ENCODE peak calls at places on chromosomes 13 and 19, in seven cellular contexts. W, A, D, T, V, X and L are unnamed samples.

GRCh38 chr13:66972659-66973058 is 257.5 kb downstream of the PCDH9 start:
- DNase-seq in W (no peak), A (no peak), D (peak), T (no peak), V (no peak), X (no peak), L (no peak)

GRCh38 chr13:76383671-76384461 is 502.3 kb downstream of the KCTD12 start:
- DNase-seq in W (peak), A (no peak), D (peak), T (no peak), V (no peak), X (no peak), L (no peak)

GRCh38 chr19:43534811-43535761 is 2.1 kb downstream of the ZNF575 start:
- DNase-seq in W (peak), A (peak), D (peak), T (no peak), V (peak), X (peak), L (no peak)

GRCh38 chr13:32938907-32939306 is 77.3 kb upstream of the KL start:
- DNase-seq in W (no peak), A (no peak), D (peak), T (no peak), V (no peak), X (no peak), L (no peak)

GRCh38 chr19:7348587-7349230 is at the start of gene ARHGEF18:
- DNase-seq in W (no peak), A (peak), D (no peak), T (no peak), V (no peak), X (no peak), L (no peak)

GRCh38 chr19:16588089-16588823 is 16.0 kb upstream of the SLC35E1 start:
- DNase-seq in W (no peak), A (peak), D (peak), T (no peak), V (peak), X (no peak), L (no peak)

GRCh38 chr13:75760182-75760981 is 124.3 kb downstream of the LMO7 start:
- DNase-seq in W (peak), A (no peak), D (peak), T (peak), V (no peak), X (no peak), L (no peak)

GRCh38 chr19:55460670-55461258 is 678 bp downstream of the ISOC2 start:
- DNase-seq in W (peak), A (peak), D (peak), T (no peak), V (peak), X (peak), L (no peak)

GRCh38 chr13:29654807-29655547 is 59.5 kb upstream of the SLC7A1 start:
- DNase-seq in W (no peak), A (no peak), D (peak), T (no peak), V (no peak), X (no peak), L (no peak)

GRCh38 chr19:2641332-2641698 is 61.2 kb downstream of the GNG7 start:
- DNase-seq in W (no peak), A (no peak), D (no peak), T (no peak), V (no peak), X (no peak), L (no peak)

DNA sequence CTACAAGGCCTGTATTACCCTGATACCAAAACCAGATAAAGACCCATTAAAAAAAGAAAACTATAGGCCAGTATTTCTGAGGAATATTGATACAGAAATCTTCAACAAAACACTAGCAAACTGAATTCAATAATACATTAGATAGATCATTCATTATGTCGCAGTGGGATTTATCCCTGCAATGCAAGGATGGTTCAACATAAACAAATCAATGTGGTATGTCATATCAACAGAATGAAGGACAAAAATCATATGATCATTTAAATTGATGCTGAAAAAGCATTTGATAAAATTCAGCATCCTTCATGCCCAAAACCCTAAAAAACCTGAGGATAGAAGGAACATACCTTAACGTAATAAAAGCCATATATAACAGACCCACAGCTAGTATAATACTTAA is 50.0 kb downstream of the RB1 start:
- DNase-seq in W (no peak), A (no peak), D (no peak), T (no peak), V (no peak), X (no peak), L (no peak)
- TF ChIP-seq POLR2A in W (no peak), A (no peak), D (no peak), T (no peak), V (no peak), X (no peak), L (no peak)

GRCh38 chr13:20994441-20994821 is 67.0 kb downstream of the LATS2 start:
- DNase-seq in W (no peak), A (no peak), D (no peak), T (no peak), V (no peak), X (no peak), L (no peak)

GRCh38 chr13:20993211-20993610 is 68.2 kb downstream of the LATS2 start:
- DNase-seq in W (no peak), A (no peak), D (no peak), T (no peak), V (no peak), X (no peak), L (no peak)

GRCh38 chr13:20991741-20992520 is 69.5 kb downstream of the LATS2 start:
- DNase-seq in W (no peak), A (no peak), D (no peak), T (no peak), V (no peak), X (no peak), L (no peak)

GRCh38 chr13:20995245-20995829 is 66.0 kb downstream of the LATS2 start:
- DNase-seq in W (no peak), A (no peak), D (no peak), T (no peak), V (no peak), X (no peak), L (no peak)

DNA sequence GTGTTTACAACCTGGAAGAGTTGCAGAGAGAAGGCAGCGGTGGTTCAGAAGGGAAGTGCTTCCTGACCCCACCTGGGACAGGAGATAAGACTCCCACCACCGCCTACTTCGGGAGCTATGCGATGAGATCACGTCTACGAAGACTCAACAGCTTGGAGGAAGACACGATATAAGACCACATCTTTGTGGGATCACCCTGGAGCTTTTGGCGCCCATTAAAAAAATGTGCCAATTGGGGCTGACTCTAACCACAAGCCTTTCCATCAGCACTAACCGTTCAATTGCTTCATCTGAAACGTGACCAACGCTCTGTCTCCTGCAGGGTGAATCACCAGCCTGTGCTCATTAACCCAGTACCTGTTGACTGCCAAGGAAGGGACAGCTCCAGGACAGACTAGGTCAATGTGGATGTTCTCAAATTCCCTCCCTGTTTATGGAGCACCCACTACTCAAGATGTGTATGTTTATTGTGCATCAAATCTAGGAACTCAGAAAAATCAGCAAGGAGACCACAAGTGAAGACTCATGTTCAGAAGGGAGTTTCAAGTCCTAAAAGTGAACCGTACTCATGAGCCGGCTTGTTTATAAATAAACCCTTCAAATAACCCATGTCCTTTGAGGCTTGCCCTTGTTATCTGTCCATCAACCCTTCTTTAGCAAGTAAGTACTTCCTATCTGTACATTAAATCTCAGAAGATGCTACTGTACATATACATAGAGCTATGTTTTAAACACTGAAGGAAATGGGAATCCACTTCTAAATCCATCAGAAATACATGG is 67.5 kb downstream of the LATS2 start:
- DNase-seq in W (no peak), A (no peak), D (peak), T (no peak), V (no peak), X (no peak), L (peak)
- TF ChIP-seq POLR2A in W (no peak), A (no peak), D (no peak), T (no peak), V (no peak), X (no peak), L (no peak)

GRCh38 chr19:57633832-57634131 is 814 bp downstream of the ZNF211 start:
- DNase-seq in W (no peak), A (no peak), D (no peak), T (no peak), V (no peak), X (no peak), L (no peak)

GRCh38 chr19:57637379-57637778 is 4.4 kb downstream of the ZNF211 start:
- DNase-seq in W (no peak), A (no peak), D (no peak), T (no peak), V (no peak), X (no peak), L (no peak)

DNA sequence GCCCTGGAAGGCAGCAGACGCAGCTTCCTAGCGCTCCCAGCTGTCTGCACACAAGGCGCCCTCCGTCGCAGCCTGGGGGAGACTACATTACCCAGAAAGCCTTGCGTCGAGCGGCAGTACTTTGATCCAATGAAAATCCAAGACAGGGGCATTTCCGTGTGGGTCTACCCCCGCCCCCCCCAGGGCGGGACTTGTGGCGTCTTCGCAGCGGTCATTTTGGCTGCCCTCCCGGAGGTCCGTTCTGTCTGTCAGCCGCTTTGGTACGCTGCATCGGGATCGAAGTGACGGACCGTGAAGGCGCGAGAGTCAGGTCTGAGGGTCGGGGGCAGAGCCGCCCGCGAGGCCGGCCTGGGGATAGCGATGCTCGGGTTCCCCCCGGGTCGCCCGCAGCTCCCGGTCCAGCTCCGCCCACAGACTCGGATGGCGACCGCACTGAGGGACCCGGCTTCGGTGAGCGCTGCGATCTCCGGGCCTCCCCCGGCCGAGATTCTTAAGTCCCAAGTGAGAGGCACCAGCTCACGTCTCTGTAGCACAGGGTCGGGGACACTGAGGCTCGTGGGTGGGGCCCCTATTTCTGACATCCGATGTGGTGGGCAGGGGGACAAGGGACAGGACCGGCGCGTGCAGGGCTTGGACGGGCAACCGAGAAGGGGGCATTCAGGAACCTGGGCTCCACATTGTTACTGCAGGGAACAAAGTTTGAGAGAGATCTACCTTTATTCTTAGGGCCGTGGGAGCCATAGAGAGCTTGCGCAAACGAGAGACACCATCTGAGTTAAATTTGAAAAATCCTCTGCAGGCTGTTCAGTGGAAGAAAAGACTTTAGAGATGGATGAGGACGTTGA is at the start of gene ZNF211:
- DNase-seq in W (peak), A (peak), D (peak), T (peak), V (peak), X (peak), L (peak)
- TF ChIP-seq POLR2A in W (peak), A (no peak), D (no peak), T (no peak), V (no peak), X (no peak), L (peak)

GRCh38 chr13:79936368-79937136 is 404.4 kb downstream of the SPRY2 start:
- DNase-seq in W (peak), A (no peak), D (peak), T (no peak), V (no peak), X (no peak), L (peak)
- TF ChIP-seq POLR2A in W (no peak), A (no peak), D (peak), T (no peak), V (no peak), X (no peak), L (no peak)

DNA sequence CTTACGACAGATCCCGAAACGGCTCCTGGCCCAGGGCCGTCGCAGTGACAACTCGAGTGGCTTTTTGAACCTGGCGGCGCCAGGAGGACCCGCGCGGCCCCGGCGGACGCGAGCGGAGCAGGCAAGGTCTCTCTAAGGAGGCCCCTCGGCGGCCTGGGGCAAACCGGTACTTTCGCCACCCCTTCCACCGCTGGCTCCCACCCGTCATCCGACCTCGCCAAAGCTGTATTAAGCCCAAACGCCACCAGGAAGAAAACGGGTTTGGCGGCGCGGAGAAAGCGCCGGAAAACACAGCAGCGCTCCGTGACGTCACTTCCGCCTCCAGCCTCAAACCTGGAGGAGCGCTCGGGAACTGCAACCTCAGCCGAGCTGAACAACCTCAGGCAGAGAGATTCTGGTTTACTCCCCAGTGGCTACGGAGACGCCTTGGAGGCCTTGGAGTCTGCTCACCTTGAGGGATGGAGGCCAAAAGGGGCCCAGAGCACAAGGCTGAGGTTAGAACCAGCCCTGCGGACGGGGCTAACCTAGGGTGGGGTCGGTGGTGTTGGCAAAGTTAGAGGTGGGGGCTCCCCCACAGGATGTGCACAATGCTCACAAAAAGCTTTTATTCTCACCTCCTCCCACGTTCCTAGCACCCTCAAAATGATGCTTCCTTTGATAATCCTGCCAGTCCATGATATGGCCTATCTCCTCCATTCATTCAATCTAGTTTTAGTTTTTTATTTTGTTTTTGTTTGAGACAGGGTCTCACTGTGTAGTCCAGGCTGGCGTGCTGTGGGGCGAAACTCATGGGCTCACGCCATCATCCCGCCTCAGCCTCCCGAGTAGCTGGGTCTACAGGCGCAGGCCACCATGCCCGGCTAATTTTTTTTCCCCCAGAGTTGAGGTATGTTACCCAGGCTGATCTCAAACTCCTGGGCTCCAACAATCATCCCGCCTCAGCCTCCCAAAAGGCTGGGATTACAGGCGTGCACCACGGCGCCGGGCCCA is at the start of gene ZNF266:
- DNase-seq in W (peak), A (peak), D (peak), T (peak), V (peak), X (peak), L (peak)
- TF ChIP-seq POLR2A in W (peak), A (no peak), D (peak), T (no peak), V (no peak), X (no peak), L (peak)

DNA sequence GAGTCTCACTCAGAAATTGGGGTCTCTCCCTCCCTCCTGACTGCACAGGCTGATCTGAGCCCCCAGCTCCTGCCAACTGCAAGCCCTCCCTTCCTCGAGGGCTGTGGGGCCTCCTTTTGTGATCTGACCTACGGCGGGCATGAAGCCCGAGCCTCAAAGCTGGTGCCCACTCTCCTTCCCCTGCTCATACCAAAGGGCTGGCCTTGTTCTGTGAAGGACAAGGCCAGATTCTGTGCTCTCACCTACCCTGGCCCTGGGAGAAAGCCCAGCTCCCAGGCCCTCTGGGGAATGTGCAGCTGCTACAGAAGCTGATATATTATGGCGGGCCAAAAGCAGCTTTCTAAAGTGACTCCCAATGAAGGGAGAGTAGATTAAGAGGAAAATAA is 9.0 kb upstream of the ECH1 start:
- DNase-seq in W (no peak), A (no peak), D (no peak), T (no peak), V (peak), X (no peak), L (no peak)
- TF ChIP-seq POLR2A in W (no peak), A (no peak), D (no peak), T (no peak), V (no peak), X (no peak), L (no peak)